ENCODE peak calls at places on chromosomes 1 and 21, in seven cellular contexts. U is activated CD4-positive, CD25-positive, alpha-beta regulatory T cell treated with anti-CD3 and anti-CD28 coated beads, Interleukin-2, amount 50 U/mL, for 16 hours; M is H7; J is left colon; S is M059J; X is NCI-H187; O is GM04503. G is an unnamed sample.

GRCh38 chr1:95232646-95233320 is 1.2 kb upstream of the RWDD3 start:
- DNase-seq in U (no peak), M (no peak), J (no peak), S (no peak), X (no peak), O (no peak), G (no peak)

GRCh38 chr1:47663286-47663685 is 225.4 kb downstream of the FOXD2 start:
- DNase-seq in U (no peak), M (no peak), J (no peak), S (peak; percentile 32), X (no peak), O (no peak), G (no peak)

GRCh38 chr1:85577421-85578320 is 2.9 kb upstream of the CCN1 start:
- DNase-seq in U (no peak), M (peak; percentile 41), J (peak; percentile 18), S (no peak), X (no peak), O (no peak), G (peak; percentile 39)

GRCh38 chr1:96524100-96524499 is 197.5 kb upstream of the PTBP2 start:
- DNase-seq in U (no peak), M (no peak), J (no peak), S (no peak), X (no peak), O (no peak), G (no peak)

GRCh38 chr1:109910963-109911798 is 532 bp downstream of the CSF1 start:
- DNase-seq in U (no peak), M (peak; percentile 89), J (peak; percentile 42), S (no peak), X (no peak), O (no peak), G (no peak)

GRCh38 chr1:156590326-156591180 is 1.0 kb upstream of the NAXE start:
- DNase-seq in U (no peak), M (no peak), J (no peak), S (no peak), X (no peak), O (no peak), G (no peak)

GRCh38 chr1:33818071-33818470 is 45.8 kb upstream of the HMGB4 start:
- DNase-seq in U (no peak), M (no peak), J (no peak), S (peak; percentile 16), X (peak; percentile 38), O (no peak), G (no peak)

GRCh38 chr1:161402446-161402845 is 34.8 kb upstream of the CFAP126 start:
- DNase-seq in U (no peak), M (no peak), J (no peak), S (peak; percentile 33), X (no peak), O (no peak), G (no peak)

GRCh38 chr1:86567341-86567740 is 20.5 kb downstream of the CLCA4 start:
- DNase-seq in U (no peak), M (no peak), J (no peak), S (no peak), X (no peak), O (no peak), G (no peak)

GRCh38 chr1:27934818-27935549 is at the start of gene SMPDL3B:
- DNase-seq in U (no peak), M (peak; percentile 91), J (peak; percentile 79), S (peak; percentile 55), X (peak; percentile 44), O (no peak), G (no peak)

GRCh38 chr1:153355445-153356071 is 2.1 kb upstream of the S100A9 start:
- DNase-seq in U (no peak), M (peak; percentile 84), J (peak; percentile 64), S (peak; percentile 63), X (peak; percentile 81), O (no peak), G (peak; percentile 61)

GRCh38 chr1:91791103-91791502 is 94.8 kb downstream of the TGFBR3 start:
- DNase-seq in U (no peak), M (peak; percentile 55), J (no peak), S (no peak), X (no peak), O (no peak), G (no peak)

GRCh38 chr1:63557365-63557987 is 34.2 kb downstream of the EFCAB7 start:
- DNase-seq in U (no peak), M (peak; percentile 16), J (peak; percentile 49), S (peak; percentile 43), X (no peak), O (no peak), G (no peak)

GRCh38 chr21:42414928-42415769 is 11.4 kb downstream of the UBASH3A start:
- DNase-seq in U (peak; percentile 82), M (no peak), J (peak; percentile 37), S (peak; percentile 89), X (no peak), O (no peak), G (no peak)

GRCh38 chr1:34009340-34009975 is 145.6 kb downstream of the HMGB4 start:
- DNase-seq in U (no peak), M (no peak), J (no peak), S (no peak), X (no peak), O (no peak), G (no peak)

GRCh38 chr1:203478986-203479385 is 3.4 kb downstream of the PRELP start:
- DNase-seq in U (no peak), M (no peak), J (no peak), S (no peak), X (no peak), O (no peak), G (no peak)

GRCh38 chr1:59768752-59769411 is 45.9 kb upstream of the HOOK1 start:
- DNase-seq in U (no peak), M (no peak), J (no peak), S (no peak), X (no peak), O (no peak), G (no peak)

GRCh38 chr1:202249846-202250245 is 56.2 kb downstream of the LGR6 start:
- DNase-seq in U (no peak), M (no peak), J (no peak), S (peak; percentile 27), X (no peak), O (peak; percentile 21), G (no peak)

GRCh38 chr1:14972107-14972506 is 181.4 kb upstream of the TMEM51 start:
- DNase-seq in U (no peak), M (no peak), J (no peak), S (no peak), X (no peak), O (no peak), G (no peak)

G was measured in left ventricle myocardium inferior.